ENCODE peak calls at places on chromosomes 12 and 14, in seven cellular contexts. One of them, this sample, is unnamed.

GRCh38 chr12:19338405-19338804 is 100.9 kb upstream of the AEBP2 start:
- DNase-seq in T-helper 9 cell: no peak
- DNase-seq in HFFc6: no peak
- DNase-seq in heart left ventricle: no peak
- DNase-seq in mammary epithelial cell: peak
- DNase-seq in spleen: no peak
- DNase-seq in non-pigmented ciliary epithelial cell: no peak
- DNase-seq in this sample: peak

GRCh38 chr14:91154851-91155625 is 41.2 kb downstream of the DGLUCY start:
- DNase-seq in HFFc6: peak
- DNase-seq in mammary epithelial cell: peak
- DNase-seq in non-pigmented ciliary epithelial cell: peak
- DNase-seq in heart left ventricle: peak
- DNase-seq in spleen: no peak
- DNase-seq in T-helper 9 cell: no peak
- DNase-seq in this sample: peak

GRCh38 chr12:113512568-113512967 is 40.9 kb upstream of the LHX5 start:
- DNase-seq in heart left ventricle: no peak
- DNase-seq in HFFc6: no peak
- DNase-seq in spleen: no peak
- DNase-seq in mammary epithelial cell: no peak
- DNase-seq in non-pigmented ciliary epithelial cell: no peak
- DNase-seq in T-helper 9 cell: no peak
- DNase-seq in this sample: no peak

GRCh38 chr14:105197274-105197673 is 16.2 kb upstream of the NUDT14 start:
- DNase-seq in T-helper 9 cell: no peak
- DNase-seq in non-pigmented ciliary epithelial cell: no peak
- DNase-seq in mammary epithelial cell: peak
- DNase-seq in spleen: no peak
- DNase-seq in heart left ventricle: peak
- DNase-seq in HFFc6: peak
- DNase-seq in this sample: peak

GRCh38 chr14:48536318-48536717 is 860.9 kb upstream of the MDGA2 start:
- DNase-seq in HFFc6: no peak
- DNase-seq in spleen: no peak
- DNase-seq in mammary epithelial cell: no peak
- DNase-seq in non-pigmented ciliary epithelial cell: no peak
- DNase-seq in T-helper 9 cell: no peak
- DNase-seq in heart left ventricle: no peak
- DNase-seq in this sample: peak

GRCh38 chr12:76720068-76720467 is 43.8 kb upstream of the ZDHHC17 start:
- DNase-seq in non-pigmented ciliary epithelial cell: peak
- DNase-seq in heart left ventricle: no peak
- DNase-seq in mammary epithelial cell: peak
- DNase-seq in HFFc6: peak
- DNase-seq in T-helper 9 cell: no peak
- DNase-seq in spleen: no peak
- DNase-seq in this sample: no peak

GRCh38 chr12:4864575-4864974 is 45.1 kb upstream of the KCNA1 start:
- DNase-seq in heart left ventricle: no peak
- DNase-seq in spleen: no peak
- DNase-seq in non-pigmented ciliary epithelial cell: no peak
- DNase-seq in T-helper 9 cell: no peak
- DNase-seq in mammary epithelial cell: no peak
- DNase-seq in HFFc6: no peak
- DNase-seq in this sample: no peak

GRCh38 chr12:25276199-25276937 is 25.6 kb upstream of the KRAS start:
- DNase-seq in non-pigmented ciliary epithelial cell: peak
- DNase-seq in mammary epithelial cell: peak
- DNase-seq in heart left ventricle: no peak
- DNase-seq in spleen: no peak
- DNase-seq in T-helper 9 cell: no peak
- DNase-seq in HFFc6: peak
- DNase-seq in this sample: peak

GRCh38 chr12:44589697-44590096 is 286.4 kb downstream of the NELL2 start:
- DNase-seq in non-pigmented ciliary epithelial cell: no peak
- DNase-seq in spleen: no peak
- DNase-seq in HFFc6: no peak
- DNase-seq in heart left ventricle: no peak
- DNase-seq in mammary epithelial cell: peak
- DNase-seq in T-helper 9 cell: no peak
- DNase-seq in this sample: peak

This sample was measured in MCF 10A.